ENCODE peak calls at places on chromosomes 16 and 17, in five cellular contexts. U is neural progenitor cell, F is kidney, N is lung, X is uterus. J is an unnamed sample.
A peak's percentile ranks its signal among the peaks of the same experiment; 100 is the strongest.

GRCh38 chr16:4315185-4316102 is at the start of gene GLIS2:
- DNase-seq in U (peak; percentile 94), F (peak; percentile 94), N (peak; percentile 75), X (peak; percentile 80), J (peak; percentile 88)

GRCh38 chr17:33967608-33968349 is 287.3 kb upstream of the CCL2 start:
- DNase-seq in U (no peak), F (no peak), N (no peak), X (no peak), J (no peak)

GRCh38 chr16:68473358-68474064 is 25.2 kb upstream of the SMPD3 start:
- DNase-seq in U (no peak), F (no peak), N (peak; percentile 45), X (no peak), J (no peak)

GRCh38 chr16:3570420-3571062 is 6.7 kb downstream of the NLRC3 start:
- DNase-seq in U (no peak), F (no peak), N (no peak), X (no peak), J (no peak)

GRCh38 chr16:9159839-9160550 is 68.6 kb downstream of the HAPSTR1 start:
- DNase-seq in U (peak; percentile 82), F (no peak), N (peak; percentile 55), X (no peak), J (no peak)

GRCh38 chr17:79645022-79645776 is 34.3 kb upstream of the RBFOX3 start:
- DNase-seq in U (no peak), F (no peak), N (no peak), X (peak; percentile 7), J (peak; percentile 40)

GRCh38 chr16:66921758-66922450 is 3.2 kb upstream of the CDH16 start:
- DNase-seq in U (no peak), F (no peak), N (no peak), X (no peak), J (no peak)

GRCh38 chr17:2337152-2337810 is at the start of gene SGSM2:
- DNase-seq in U (peak; percentile 77), F (peak; percentile 87), N (peak; percentile 64), X (peak; percentile 45), J (peak; percentile 85)

GRCh38 chr16:27722266-27722636 is 172.3 kb downstream of the KATNIP start:
- DNase-seq in U (no peak), F (no peak), N (no peak), X (no peak), J (no peak)

GRCh38 chr16:89805136-89805905 is 11.1 kb downstream of the FANCA start:
- DNase-seq in U (no peak), F (no peak), N (no peak), X (no peak), J (no peak)

GRCh38 chr17:79913451-79913850 is 74.2 kb upstream of the CBX4 start:
- DNase-seq in U (no peak), F (no peak), N (no peak), X (no peak), J (no peak)

GRCh38 chr16:25403852-25404251 is 146.2 kb upstream of the ZKSCAN2 start:
- DNase-seq in U (no peak), F (no peak), N (no peak), X (no peak), J (no peak)

GRCh38 chr17:8125196-8125946 is 1.5 kb upstream of the HES7 start:
- DNase-seq in U (peak; percentile 84), F (peak; percentile 89), N (peak; percentile 78), X (peak; percentile 90), J (peak; percentile 92)

GRCh38 chr16:1548234-1548633 is 14.8 kb downstream of the TMEM204 start:
- DNase-seq in U (no peak), F (no peak), N (no peak), X (no peak), J (no peak)

GRCh38 chr16:73399997-73400396 is 352.1 kb upstream of the ZFHX3 start:
- DNase-seq in U (no peak), F (no peak), N (no peak), X (no peak), J (no peak)

GRCh38 chr17:59469786-59470485 is 95.5 kb upstream of the DHX40 start:
- DNase-seq in U (no peak), F (no peak), N (no peak), X (no peak), J (no peak)
- H3K4me3 ChIP-seq in U (no peak overlapping the region), F (no peak overlapping the region), N (no peak overlapping the region), X (no peak overlapping the region), J (no peak overlapping the region)

GRCh38 chr17:44967907-44968224 is 237 bp downstream of the C1QL1 start:
- DNase-seq in U (no peak), F (no peak), N (no peak), X (no peak), J (no peak)

GRCh38 chr17:44968225-44969143 is at the start of gene C1QL1:
- DNase-seq in U (peak; percentile 98), F (peak; percentile 96), N (peak; percentile 88), X (peak; percentile 89), J (peak; percentile 96)

GRCh38 chr17:44971776-44972483 is 3.8 kb upstream of the C1QL1 start:
- DNase-seq in U (no peak), F (no peak), N (no peak), X (no peak), J (no peak)

GRCh38 chr17:44969144-44969780 is 1.2 kb upstream of the C1QL1 start:
- DNase-seq in U (peak; percentile 73), F (no peak), N (no peak), X (no peak), J (no peak)

DNA sequence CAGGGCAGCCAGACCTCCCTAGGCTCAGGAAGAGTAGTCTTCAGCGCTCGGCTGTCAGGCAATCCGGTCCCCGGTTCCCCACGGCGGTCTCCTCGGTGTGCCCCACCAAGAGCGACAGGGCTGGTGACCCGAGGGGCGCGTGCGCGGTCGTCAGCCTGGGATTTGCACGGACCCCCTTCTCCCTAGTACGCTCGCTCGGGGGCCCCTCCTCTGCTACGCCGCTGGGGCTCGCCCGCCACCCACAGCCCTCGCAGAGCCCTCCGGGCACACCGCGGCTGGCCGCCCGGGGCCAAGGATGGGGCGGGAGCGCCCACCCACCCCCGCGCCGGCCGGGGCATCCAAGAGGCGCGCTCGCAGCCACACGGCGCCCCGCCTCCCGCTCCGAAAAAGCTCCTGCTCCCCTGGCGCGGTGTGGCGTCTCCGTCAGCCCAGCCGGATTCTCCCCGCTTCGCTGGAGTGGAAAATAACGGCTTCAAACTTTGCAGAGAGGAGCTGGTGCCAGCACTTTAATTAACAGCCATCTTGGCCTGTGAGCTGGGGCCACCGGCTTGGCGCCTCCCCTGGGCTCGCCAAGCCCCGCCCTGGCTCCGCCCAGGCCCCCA is 2.1 kb upstream of the C1QL1 start:
- DNase-seq in U (peak; percentile 81), F (no peak), N (no peak), X (peak; percentile 44), J (peak; percentile 89)
- H3K4me3 ChIP-seq in U (peak overlapping the region; percentile 73), F (no peak overlapping the region), N (peak overlapping the region; percentile 10), X (peak overlapping the region; percentile 37), J (peak overlapping the region; percentile 40)

DNA sequence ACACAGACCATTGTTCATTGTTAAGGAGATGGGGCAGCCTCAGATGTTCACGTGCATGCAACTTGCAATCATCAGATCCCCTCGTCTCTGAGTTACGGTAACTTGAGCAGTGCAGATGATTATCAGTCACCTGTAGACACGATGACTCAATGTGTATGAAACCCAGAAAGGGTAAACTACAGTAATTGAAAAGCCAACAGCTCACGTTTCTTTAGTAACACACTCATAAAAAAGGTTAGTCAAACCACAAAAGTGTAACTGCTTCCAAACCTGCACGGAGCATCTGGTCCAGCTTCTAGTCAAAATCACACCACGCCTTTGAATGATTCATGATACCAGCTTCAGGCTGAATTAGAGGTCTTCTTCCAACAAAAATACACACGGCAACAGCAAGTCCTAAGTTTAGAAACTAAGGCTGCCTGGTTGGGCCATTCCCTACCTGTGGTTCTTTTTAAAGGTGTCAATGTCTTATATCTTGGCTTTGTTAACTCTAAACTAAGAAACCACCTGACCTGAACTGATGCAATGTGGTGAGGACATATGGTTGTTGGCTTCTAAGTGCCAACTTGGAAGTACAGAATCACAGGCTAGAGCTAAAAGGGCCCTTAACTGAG is 32.3 kb downstream of the GRB7 start:
- DNase-seq in U (no peak), F (no peak), N (no peak), X (no peak), J (no peak)
- H3K4me3 ChIP-seq in U (no peak overlapping the region), F (no peak overlapping the region), N (no peak overlapping the region), X (no peak overlapping the region), J (no peak overlapping the region)

GRCh38 chr16:80909720-80910119 is 97.0 kb downstream of the CMC2 start:
- DNase-seq in U (no peak), F (no peak), N (no peak), X (no peak), J (no peak)
- H3K4me3 ChIP-seq in U (no peak overlapping the region), F (no peak overlapping the region), N (no peak overlapping the region), X (no peak overlapping the region), J (no peak overlapping the region)

DNA sequence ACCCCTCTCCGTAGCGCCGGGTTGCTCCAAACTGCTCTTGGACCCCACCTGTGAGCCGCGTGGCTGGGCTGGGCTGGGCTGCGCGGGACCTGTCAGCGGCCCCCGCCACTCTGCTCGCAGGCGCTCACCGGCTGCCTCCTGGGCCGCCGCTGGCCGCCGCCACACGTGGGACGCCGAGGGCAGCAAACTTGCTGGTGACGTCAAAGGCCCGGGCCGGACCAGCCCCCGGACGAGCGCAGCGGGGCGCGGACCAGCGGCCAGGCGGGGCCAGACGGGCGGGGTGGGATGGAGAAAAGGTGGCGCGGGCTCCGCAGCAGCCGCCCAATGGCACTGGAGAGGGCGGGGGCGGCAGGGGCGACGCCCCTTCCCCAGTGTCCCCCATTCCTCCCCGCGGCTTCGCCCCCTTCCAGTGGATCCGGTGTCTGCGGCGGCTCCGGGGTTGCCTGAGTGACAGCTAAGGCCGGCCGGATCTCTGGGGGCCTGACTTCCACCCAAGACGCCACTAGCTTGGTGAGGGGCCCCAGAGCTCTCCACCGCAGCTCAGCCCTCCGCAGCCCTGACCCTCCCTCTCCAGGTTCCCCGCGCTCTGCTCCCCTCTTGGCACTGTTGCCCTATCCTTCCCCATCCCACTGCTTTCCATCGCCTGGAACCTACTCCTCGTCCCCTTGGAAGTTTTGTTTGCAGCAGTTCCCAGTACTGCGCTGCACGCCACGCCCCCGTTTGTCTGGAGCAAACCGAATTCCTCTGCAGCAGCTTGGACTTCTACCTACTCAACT is at the start of gene HS3ST3A1:
- DNase-seq in U (peak; percentile 92), F (peak; percentile 80), N (no peak), X (peak; percentile 37), J (peak; percentile 78)
- H3K4me3 ChIP-seq in U (peak within 1 kb of the TSS; percentile 58), F (peak within 1 kb of the TSS; percentile 34), N (no peak within 1 kb of the TSS), X (peak within 1 kb of the TSS; percentile 30), J (peak within 1 kb of the TSS; percentile 29)

GRCh38 chr17:43982171-43982570 is 22.3 kb upstream of the NAGS start:
- DNase-seq in U (no peak), F (no peak), N (no peak), X (no peak), J (no peak)

GRCh38 chr17:43984521-43984920 is 19.9 kb upstream of the NAGS start:
- DNase-seq in U (peak; percentile 52), F (no peak), N (no peak), X (no peak), J (no peak)

GRCh38 chr17:43983515-43984411 is 20.7 kb upstream of the NAGS start:
- DNase-seq in U (peak; percentile 64), F (peak; percentile 76), N (no peak), X (no peak), J (peak; percentile 68)

GRCh38 chr17:43986225-43986981 is 18.0 kb upstream of the NAGS start:
- DNase-seq in U (no peak), F (no peak), N (no peak), X (no peak), J (no peak)

DNA sequence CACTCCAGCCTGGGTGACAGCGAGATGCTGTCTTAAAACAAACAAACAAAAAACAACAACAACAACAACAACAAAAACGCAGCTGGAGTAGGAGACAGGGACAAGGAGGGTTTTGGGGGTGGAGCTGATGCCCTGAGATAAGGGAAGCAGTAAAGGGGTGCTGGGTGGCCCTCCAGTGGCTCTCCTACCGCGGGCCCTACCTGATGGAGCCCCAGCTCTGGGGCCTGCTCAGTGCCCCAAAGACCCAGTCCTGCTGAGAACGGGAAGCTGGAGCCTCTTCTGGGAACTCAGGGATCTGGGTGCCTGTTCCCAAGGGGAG is 21.3 kb upstream of the NAGS start:
- DNase-seq in U (no peak), F (no peak), N (no peak), X (no peak), J (no peak)
- H3K4me3 ChIP-seq in U (peak overlapping the region; percentile 56), F (no peak overlapping the region), N (no peak overlapping the region), X (no peak overlapping the region), J (no peak overlapping the region)